ENCODE peak calls at places on chromosomes 7 and 10, in five cellular contexts. L is endothelial cell, Y is cardiac muscle cell, W is A549, E is Caco-2. K is an unnamed sample.

GRCh38 chr7:31104361-31105255 is 52.5 kb downstream of the ADCYAP1R1 start:
- DNase-seq in L (no peak), Y (no peak), W (no peak), E (peak), K (peak)

GRCh38 chr10:112000466-112000865 is 183.1 kb downstream of the GPAM start:
- DNase-seq in L (no peak), Y (no peak), W (no peak), E (no peak), K (no peak)

GRCh38 chr7:28955723-28956607 is 2.2 kb downstream of the TRIL start:
- DNase-seq in L (peak), Y (peak), W (peak), E (peak), K (peak)

GRCh38 chr7:131327049-131327625 is 539 bp upstream of the MKLN1 start:
- DNase-seq in L (peak), Y (peak), W (peak), E (no peak), K (no peak)

GRCh38 chr7:102869195-102869594 is 43.6 kb upstream of the LRRC17 start:
- DNase-seq in L (no peak), Y (no peak), W (no peak), E (no peak), K (no peak)

GRCh38 chr7:27115161-27116018 is 12.9 kb upstream of the HOXA2 start:
- DNase-seq in L (no peak), Y (no peak), W (peak), E (peak), K (peak)

GRCh38 chr10:104880655-104881222 is 239.6 kb downstream of the SORCS3 start:
- DNase-seq in L (no peak), Y (peak), W (no peak), E (no peak), K (no peak)

GRCh38 chr10:6237189-6237496 is 34.4 kb downstream of the PFKFB3 start:
- DNase-seq in L (no peak), Y (no peak), W (no peak), E (no peak), K (no peak)

GRCh38 chr7:22827563-22827962 is 4.9 kb upstream of the TOMM7 start:
- DNase-seq in L (no peak), Y (no peak), W (no peak), E (no peak), K (no peak)

GRCh38 chr7:16934947-16935742 is 53.4 kb upstream of the AGR3 start:
- DNase-seq in L (no peak), Y (no peak), W (peak), E (no peak), K (no peak)

GRCh38 chr10:61942997-61943457 is 41.5 kb downstream of the ARID5B start:
- DNase-seq in L (no peak), Y (no peak), W (no peak), E (no peak), K (no peak)

GRCh38 chr10:3365630-3366029 is 193.0 kb upstream of the PITRM1 start:
- DNase-seq in L (no peak), Y (no peak), W (peak), E (no peak), K (no peak)

GRCh38 chr10:95330966-95331453 is 40.2 kb upstream of the PDLIM1 start:
- DNase-seq in L (no peak), Y (no peak), W (no peak), E (no peak), K (no peak)

GRCh38 chr10:125102216-125102615 is 58.1 kb downstream of the CTBP2 start:
- DNase-seq in L (no peak), Y (no peak), W (peak), E (no peak), K (no peak)

GRCh38 chr10:131553581-131553980 is 242.1 kb upstream of the TCERG1L start:
- DNase-seq in L (no peak), Y (no peak), W (no peak), E (no peak), K (no peak)

GRCh38 chr7:46291601-46292150 is 370.6 kb upstream of the IGFBP3 start:
- DNase-seq in L (no peak), Y (no peak), W (no peak), E (no peak), K (no peak)

GRCh38 chr10:12448729-12449391 is 99.5 kb downstream of the CAMK1D start:
- DNase-seq in L (no peak), Y (no peak), W (peak), E (no peak), K (no peak)

DNA sequence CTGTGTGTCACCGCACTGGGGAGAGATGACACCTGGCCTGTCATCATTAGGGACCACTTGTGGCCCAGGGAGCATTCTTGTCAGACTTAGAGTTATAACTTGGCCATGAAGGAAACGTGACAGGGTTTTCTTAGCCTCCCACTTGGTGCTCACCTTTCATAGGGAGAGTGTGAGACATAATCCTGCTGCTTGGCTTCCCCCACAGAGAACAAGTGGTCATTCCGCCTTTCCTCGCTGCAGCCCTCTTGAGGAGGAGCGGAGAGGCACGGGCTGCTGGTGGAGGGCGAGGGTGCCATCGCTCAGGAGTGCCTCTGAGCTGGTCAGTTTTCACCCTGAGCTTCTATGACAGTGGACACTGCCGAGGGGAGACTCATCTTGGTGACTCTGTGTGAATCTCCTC is 125.0 kb upstream of the GJD4 start:
- DNase-seq in L (no peak), Y (no peak), W (peak), E (no peak), K (no peak)
- TF ChIP-seq CTCF in L (no peak), Y (no peak), W (no peak), E (peak), K (no peak)

GRCh38 chr10:77716943-77717735 is 79.5 kb upstream of the KCNMA1 start:
- DNase-seq in L (no peak), Y (no peak), W (no peak), E (no peak), K (no peak)

GRCh38 chr10:77712207-77712606 is 74.6 kb upstream of the KCNMA1 start:
- DNase-seq in L (no peak), Y (peak), W (no peak), E (no peak), K (no peak)

GRCh38 chr10:77715536-77715935 is 77.9 kb upstream of the KCNMA1 start:
- DNase-seq in L (no peak), Y (no peak), W (no peak), E (no peak), K (no peak)

GRCh38 chr10:77713506-77714280 is 76.1 kb upstream of the KCNMA1 start:
- DNase-seq in L (no peak), Y (no peak), W (no peak), E (no peak), K (no peak)

DNA sequence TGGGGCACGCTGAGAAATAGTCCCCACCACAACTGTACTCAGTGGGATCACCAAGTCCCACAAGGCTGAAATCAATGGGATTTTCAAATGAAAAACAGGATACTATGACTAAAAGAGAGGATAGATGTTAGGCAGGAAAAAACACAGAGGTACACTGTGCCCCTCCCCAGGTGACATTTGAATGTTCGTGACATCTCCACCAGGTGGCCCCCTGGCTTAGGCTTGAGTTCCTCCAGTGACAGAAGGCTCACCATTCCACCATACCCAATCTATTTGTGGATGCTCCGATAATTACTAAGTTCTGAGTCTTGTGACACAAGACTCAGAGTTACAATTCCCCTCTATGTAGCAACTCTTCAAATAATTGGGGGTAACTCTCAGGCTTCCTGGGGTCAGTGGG is 77.5 kb upstream of the KCNMA1 start:
- DNase-seq in L (peak), Y (no peak), W (peak), E (peak), K (no peak)
- TF ChIP-seq CTCF in L (no peak), Y (no peak), W (peak), E (peak), K (peak)

DNA sequence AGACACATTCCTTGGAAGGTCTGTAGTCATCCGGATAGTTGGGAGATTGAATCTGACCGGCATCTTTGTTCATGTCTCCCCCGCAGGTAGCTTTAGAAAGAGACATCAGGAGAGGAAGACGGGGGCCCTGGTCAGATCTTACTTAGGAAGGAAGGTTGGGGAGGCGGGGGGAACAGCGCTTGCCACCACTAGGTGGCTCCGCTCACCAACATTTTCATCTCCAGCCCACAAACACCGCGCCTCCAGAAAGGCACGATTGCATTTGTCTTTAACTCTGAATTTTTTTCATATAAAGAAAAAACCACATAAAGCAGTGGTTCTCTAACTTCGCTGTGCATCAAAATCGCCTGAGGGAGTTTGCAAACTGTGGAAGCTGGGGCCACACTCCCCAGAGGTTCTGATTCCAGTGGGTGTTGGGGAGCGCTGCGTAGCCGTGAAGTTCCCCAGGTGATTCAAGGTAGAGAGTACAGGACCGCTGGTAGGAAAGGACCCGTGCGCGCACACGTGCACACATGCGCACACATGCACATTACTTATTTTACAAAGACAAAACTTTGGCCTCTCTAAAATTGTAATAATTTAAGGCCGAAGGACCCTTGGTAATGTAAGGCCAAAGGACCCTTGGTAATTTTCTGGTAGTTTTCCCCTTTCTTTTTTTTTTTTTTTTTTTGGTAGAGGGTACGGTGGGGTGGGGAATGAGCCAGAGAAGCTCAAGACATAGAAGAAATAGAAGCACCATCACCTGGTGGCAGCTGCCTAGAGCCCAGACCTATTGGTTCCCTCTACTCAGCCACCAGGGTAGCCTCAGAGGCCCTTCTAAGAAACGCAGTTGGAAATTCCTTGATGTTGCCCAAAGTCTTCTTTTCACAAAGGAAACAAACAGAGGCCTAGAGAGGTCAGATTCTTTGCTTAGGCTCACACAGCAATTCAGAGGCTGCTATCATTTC is 37.4 kb upstream of the OPALIN start:
- DNase-seq in L (peak), Y (peak), W (peak), E (peak), K (no peak)
- TF ChIP-seq CTCF in L (peak), Y (peak), W (peak), E (peak), K (peak)

DNA sequence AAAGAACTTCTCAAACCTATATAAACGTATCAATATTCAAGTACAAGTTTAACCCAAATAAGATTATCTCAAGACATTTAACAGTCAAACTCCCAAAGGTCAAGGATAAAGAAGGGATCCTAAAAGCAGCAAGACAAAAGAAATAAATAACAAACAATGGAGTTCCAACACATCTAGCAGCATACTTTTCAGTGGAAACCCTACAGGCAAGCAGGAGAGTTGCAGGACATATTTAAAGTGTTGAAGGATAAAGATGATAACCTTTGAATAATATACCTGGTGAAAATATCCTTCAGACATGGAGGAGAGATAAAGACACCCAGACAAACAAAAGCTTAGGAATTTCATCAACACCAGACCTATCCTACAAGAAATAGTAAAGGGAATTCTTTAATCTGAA is 82.8 kb downstream of the TES start:
- DNase-seq in L (no peak), Y (no peak), W (no peak), E (no peak), K (no peak)
- TF ChIP-seq CTCF in L (peak), Y (no peak), W (no peak), E (peak), K (peak)

DNA sequence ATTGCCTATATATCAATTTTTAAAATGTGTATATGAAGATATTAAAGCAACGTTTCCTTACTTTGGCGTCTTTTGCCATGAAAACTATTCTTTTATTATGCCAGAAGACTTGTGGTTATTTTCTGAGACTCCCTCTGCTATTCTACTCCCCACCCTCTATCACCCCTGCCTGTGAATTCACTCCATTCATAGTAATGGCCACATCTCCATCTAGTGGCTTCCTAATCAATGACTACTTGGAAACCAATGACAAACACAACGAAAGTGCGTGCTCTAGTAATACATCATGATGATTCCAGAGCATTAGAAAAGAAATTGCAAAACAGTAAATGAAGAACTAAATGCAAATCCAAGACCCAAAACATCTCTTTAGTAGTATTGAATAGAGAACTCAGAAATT is 186.7 kb upstream of the HGF start:
- DNase-seq in L (peak), Y (peak), W (peak), E (peak), K (no peak)
- TF ChIP-seq CTCF in L (peak), Y (peak), W (peak), E (peak), K (peak)

GRCh38 chr10:103847909-103848468 is 7.4 kb downstream of the SH3PXD2A start:
- DNase-seq in L (no peak), Y (no peak), W (no peak), E (peak), K (no peak)
- TF ChIP-seq CTCF in L (peak), Y (peak), W (no peak), E (peak), K (peak)

K was measured in type B pancreatic cell.